ENCODE peak calls at places on chromosomes 13 and 19, in six cellular contexts. One of them, this sample, is unnamed.

GRCh38 chr13:87244256-87244870 is 426.8 kb upstream of the SLITRK5 start:
- DNase-seq in hepatocyte: no peak
- DNase-seq in mammary epithelial cell: no peak
- DNase-seq in HCT116: no peak
- DNase-seq in fibroblast of lung: no peak
- DNase-seq in H9: no peak
- DNase-seq in this sample: no peak

GRCh38 chr19:53086949-53087348 is 16.3 kb downstream of the ZNF160 start:
- DNase-seq in HCT116: no peak
- DNase-seq in fibroblast of lung: no peak
- DNase-seq in hepatocyte: no peak
- DNase-seq in mammary epithelial cell: no peak
- DNase-seq in H9: no peak
- DNase-seq in this sample: no peak

GRCh38 chr13:113820813-113821651 is 42.8 kb downstream of the GAS6 start:
- DNase-seq in mammary epithelial cell: peak; percentile 97
- DNase-seq in HCT116: no peak
- DNase-seq in hepatocyte: peak; percentile 87
- DNase-seq in fibroblast of lung: peak; percentile 98
- DNase-seq in H9: no peak
- DNase-seq in this sample: peak; percentile 98

GRCh38 chr13:113001251-113002140 is 32.5 kb downstream of the MCF2L start:
- DNase-seq in HCT116: no peak
- DNase-seq in hepatocyte: peak; percentile 83
- DNase-seq in fibroblast of lung: peak; percentile 6
- DNase-seq in mammary epithelial cell: no peak
- DNase-seq in H9: peak; percentile 57
- DNase-seq in this sample: peak; percentile 4

GRCh38 chr19:42524943-42525342 is 3.3 kb downstream of the CEACAM1 start:
- DNase-seq in HCT116: no peak
- DNase-seq in mammary epithelial cell: no peak
- DNase-seq in fibroblast of lung: no peak
- DNase-seq in H9: no peak
- DNase-seq in hepatocyte: no peak
- DNase-seq in this sample: no peak

GRCh38 chr19:18663940-18664530 is 19.4 kb upstream of the CRTC1 start:
- DNase-seq in fibroblast of lung: no peak
- DNase-seq in mammary epithelial cell: no peak
- DNase-seq in hepatocyte: no peak
- DNase-seq in HCT116: no peak
- DNase-seq in H9: no peak
- DNase-seq in this sample: no peak

GRCh38 chr13:97938701-97939475 is 14.6 kb upstream of the IPO5 start:
- DNase-seq in H9: no peak
- DNase-seq in mammary epithelial cell: no peak
- DNase-seq in fibroblast of lung: peak; percentile 19
- DNase-seq in hepatocyte: no peak
- DNase-seq in HCT116: no peak
- DNase-seq in this sample: no peak

GRCh38 chr19:46014534-46014933 is 8.3 kb downstream of the PGLYRP1 start:
- DNase-seq in HCT116: no peak
- DNase-seq in hepatocyte: no peak
- DNase-seq in H9: no peak
- DNase-seq in fibroblast of lung: no peak
- DNase-seq in mammary epithelial cell: no peak
- DNase-seq in this sample: no peak

GRCh38 chr19:58556633-58557252 is 1.7 kb downstream of the UBE2M start:
- DNase-seq in fibroblast of lung: no peak
- DNase-seq in mammary epithelial cell: no peak
- DNase-seq in H9: no peak
- DNase-seq in HCT116: no peak
- DNase-seq in hepatocyte: no peak
- DNase-seq in this sample: no peak

GRCh38 chr13:90594694-90595093 is 752.8 kb upstream of the MIR17HG start:
- DNase-seq in hepatocyte: no peak
- DNase-seq in H9: no peak
- DNase-seq in HCT116: no peak
- DNase-seq in fibroblast of lung: peak; percentile 78
- DNase-seq in mammary epithelial cell: peak; percentile 86
- DNase-seq in this sample: peak; percentile 41

GRCh38 chr19:29370276-29370675 is 155.5 kb upstream of the VSTM2B start:
- DNase-seq in H9: peak; percentile 6
- DNase-seq in HCT116: no peak
- DNase-seq in mammary epithelial cell: no peak
- DNase-seq in fibroblast of lung: no peak
- DNase-seq in hepatocyte: no peak
- DNase-seq in this sample: no peak

GRCh38 chr19:35018379-35018778 is 11.9 kb upstream of the SCN1B start:
- DNase-seq in mammary epithelial cell: no peak
- DNase-seq in fibroblast of lung: no peak
- DNase-seq in H9: no peak
- DNase-seq in hepatocyte: no peak
- DNase-seq in HCT116: no peak
- DNase-seq in this sample: no peak
- H3K27ac ChIP-seq in mammary epithelial cell: no peak overlapping the region
- H3K27ac ChIP-seq in fibroblast of lung: no peak overlapping the region
- H3K27ac ChIP-seq in H9: no peak overlapping the region
- H3K27ac ChIP-seq in hepatocyte: no peak overlapping the region
- H3K27ac ChIP-seq in HCT116: no peak overlapping the region
- H3K27ac ChIP-seq in this sample: no peak overlapping the region

GRCh38 chr19:24069907-24070657 is 16.9 kb upstream of the ZNF254 start:
- DNase-seq in mammary epithelial cell: peak; percentile 27
- DNase-seq in HCT116: no peak
- DNase-seq in hepatocyte: no peak
- DNase-seq in fibroblast of lung: no peak
- DNase-seq in H9: no peak
- DNase-seq in this sample: peak; percentile 14
- H3K4me2 ChIP-seq in mammary epithelial cell: no peak overlapping the region
- H3K4me2 ChIP-seq in HCT116: no peak overlapping the region
- H3K4me2 ChIP-seq in hepatocyte: no peak overlapping the region
- H3K4me2 ChIP-seq in fibroblast of lung: no peak overlapping the region
- H3K4me2 ChIP-seq in H9: no peak overlapping the region
- H3K4me2 ChIP-seq in this sample: no peak overlapping the region

GRCh38 chr13:30934381-30934780 is 1.9 kb downstream of the TEX26 start:
- DNase-seq in hepatocyte: no peak
- DNase-seq in mammary epithelial cell: no peak
- DNase-seq in H9: peak; percentile 66
- DNase-seq in fibroblast of lung: no peak
- DNase-seq in HCT116: no peak
- DNase-seq in this sample: no peak

GRCh38 chr13:30934803-30935202 is 2.3 kb downstream of the TEX26 start:
- DNase-seq in mammary epithelial cell: no peak
- DNase-seq in fibroblast of lung: no peak
- DNase-seq in hepatocyte: no peak
- DNase-seq in H9: no peak
- DNase-seq in HCT116: no peak
- DNase-seq in this sample: no peak

GRCh38 chr13:30928971-30929370 is 3.5 kb upstream of the TEX26 start:
- DNase-seq in mammary epithelial cell: peak; percentile 30
- DNase-seq in hepatocyte: no peak
- DNase-seq in HCT116: no peak
- DNase-seq in H9: no peak
- DNase-seq in fibroblast of lung: no peak
- DNase-seq in this sample: no peak

GRCh38 chr13:30933334-30933681 is 852 bp downstream of the TEX26 start:
- DNase-seq in fibroblast of lung: no peak
- DNase-seq in H9: no peak
- DNase-seq in mammary epithelial cell: no peak
- DNase-seq in hepatocyte: no peak
- DNase-seq in HCT116: no peak
- DNase-seq in this sample: no peak

GRCh38 chr13:30932481-30933333 is at the start of gene TEX26:
- DNase-seq in hepatocyte: peak; percentile 62
- DNase-seq in mammary epithelial cell: no peak
- DNase-seq in HCT116: no peak
- DNase-seq in fibroblast of lung: peak; percentile 30
- DNase-seq in H9: peak; percentile 88
- DNase-seq in this sample: peak; percentile 18
- TF ChIP-seq CTCF in hepatocyte: no peak
- TF ChIP-seq CTCF in mammary epithelial cell: no peak
- TF ChIP-seq CTCF in HCT116: no peak
- TF ChIP-seq CTCF in fibroblast of lung: no peak
- TF ChIP-seq CTCF in H9: peak; percentile 49
- TF ChIP-seq CTCF in this sample: no peak

GRCh38 chr19:7647156-7647555 is 10.2 kb downstream of the STXBP2 start:
- DNase-seq in HCT116: no peak
- DNase-seq in fibroblast of lung: no peak
- DNase-seq in mammary epithelial cell: no peak
- DNase-seq in H9: no peak
- DNase-seq in hepatocyte: no peak
- DNase-seq in this sample: no peak

GRCh38 chr19:7646426-7646700 is 9.5 kb downstream of the STXBP2 start:
- DNase-seq in H9: no peak
- DNase-seq in fibroblast of lung: no peak
- DNase-seq in hepatocyte: no peak
- DNase-seq in mammary epithelial cell: no peak
- DNase-seq in HCT116: no peak
- DNase-seq in this sample: no peak

GRCh38 chr19:7644550-7644877 is 7.6 kb downstream of the STXBP2 start:
- DNase-seq in H9: no peak
- DNase-seq in mammary epithelial cell: no peak
- DNase-seq in fibroblast of lung: no peak
- DNase-seq in HCT116: no peak
- DNase-seq in hepatocyte: no peak
- DNase-seq in this sample: no peak

GRCh38 chr19:7645656-7646425 is 8.9 kb downstream of the STXBP2 start:
- DNase-seq in H9: no peak
- DNase-seq in hepatocyte: no peak
- DNase-seq in HCT116: no peak
- DNase-seq in fibroblast of lung: no peak
- DNase-seq in mammary epithelial cell: no peak
- DNase-seq in this sample: no peak

GRCh38 chr19:7645159-7645558 is 8.2 kb downstream of the STXBP2 start:
- DNase-seq in fibroblast of lung: no peak
- DNase-seq in mammary epithelial cell: no peak
- DNase-seq in hepatocyte: no peak
- DNase-seq in H9: no peak
- DNase-seq in HCT116: no peak
- DNase-seq in this sample: no peak
- H3K27ac ChIP-seq in fibroblast of lung: no peak overlapping the region
- H3K27ac ChIP-seq in mammary epithelial cell: no peak overlapping the region
- H3K27ac ChIP-seq in hepatocyte: no peak overlapping the region
- H3K27ac ChIP-seq in H9: no peak overlapping the region
- H3K27ac ChIP-seq in HCT116: no peak overlapping the region
- H3K27ac ChIP-seq in this sample: no peak overlapping the region

GRCh38 chr13:39485314-39485700 is 117.7 kb downstream of the LHFPL6 start:
- DNase-seq in fibroblast of lung: no peak
- DNase-seq in hepatocyte: no peak
- DNase-seq in HCT116: no peak
- DNase-seq in mammary epithelial cell: no peak
- DNase-seq in H9: no peak
- DNase-seq in this sample: peak; percentile 59
- H3K4me2 ChIP-seq in fibroblast of lung: no peak overlapping the region
- H3K4me2 ChIP-seq in hepatocyte: no peak overlapping the region
- H3K4me2 ChIP-seq in HCT116: no peak overlapping the region
- H3K4me2 ChIP-seq in mammary epithelial cell: no peak overlapping the region
- H3K4me2 ChIP-seq in H9: no peak overlapping the region
- H3K4me2 ChIP-seq in this sample: peak overlapping the region; percentile 52

DNA sequence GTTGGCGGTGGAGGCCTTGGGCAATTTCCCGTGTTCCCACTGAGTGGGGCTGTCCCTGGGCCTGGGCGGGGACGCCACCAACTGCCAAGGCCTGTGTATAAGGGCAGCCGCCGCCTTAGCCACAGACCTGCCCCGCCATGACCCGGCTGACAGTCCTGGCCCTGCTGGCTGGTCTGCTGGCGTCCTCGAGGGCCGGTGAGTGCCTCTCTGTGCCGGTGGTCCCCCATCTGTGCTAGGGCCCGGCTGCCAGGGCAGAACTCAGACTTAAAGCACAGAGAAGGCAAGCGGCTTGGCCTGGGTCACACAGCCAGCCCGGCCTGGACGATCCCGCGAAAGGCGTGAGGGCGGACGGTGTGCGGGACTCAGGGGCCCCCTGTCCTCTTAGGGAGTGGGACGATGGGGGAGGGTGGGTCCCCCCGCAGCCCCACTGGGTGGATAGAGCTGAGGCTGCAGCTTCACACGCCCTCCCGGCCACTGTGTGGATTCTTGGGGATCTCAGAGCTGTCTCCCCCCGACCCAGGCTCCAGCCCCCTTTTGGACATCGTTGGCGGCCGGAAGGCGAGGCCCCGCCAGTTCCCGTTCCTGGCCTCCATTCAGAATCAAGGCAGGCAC is at the start of gene AZU1:
- DNase-seq in HCT116: no peak
- DNase-seq in mammary epithelial cell: no peak
- DNase-seq in fibroblast of lung: peak; percentile 34
- DNase-seq in hepatocyte: no peak
- DNase-seq in H9: peak; percentile 30
- DNase-seq in this sample: no peak
- TF ChIP-seq CTCF in HCT116: no peak
- TF ChIP-seq CTCF in mammary epithelial cell: no peak
- TF ChIP-seq CTCF in fibroblast of lung: no peak
- TF ChIP-seq CTCF in hepatocyte: no peak
- TF ChIP-seq CTCF in H9: no peak
- TF ChIP-seq CTCF in this sample: no peak

GRCh38 chr19:40326201-40326600 is 22.0 kb downstream of the C19orf47 start:
- DNase-seq in fibroblast of lung: no peak
- DNase-seq in HCT116: no peak
- DNase-seq in H9: no peak
- DNase-seq in hepatocyte: no peak
- DNase-seq in mammary epithelial cell: no peak
- DNase-seq in this sample: no peak
- H3K27ac ChIP-seq in fibroblast of lung: no peak overlapping the region
- H3K27ac ChIP-seq in HCT116: no peak overlapping the region
- H3K27ac ChIP-seq in H9: no peak overlapping the region
- H3K27ac ChIP-seq in hepatocyte: no peak overlapping the region
- H3K27ac ChIP-seq in mammary epithelial cell: no peak overlapping the region
- H3K27ac ChIP-seq in this sample: no peak overlapping the region

GRCh38 chr19:40945645-40946044 is 45.4 kb upstream of the CYP2B6 start:
- DNase-seq in HCT116: no peak
- DNase-seq in fibroblast of lung: no peak
- DNase-seq in hepatocyte: no peak
- DNase-seq in mammary epithelial cell: no peak
- DNase-seq in H9: no peak
- DNase-seq in this sample: no peak
- H3K4me2 ChIP-seq in HCT116: no peak overlapping the region
- H3K4me2 ChIP-seq in fibroblast of lung: no peak overlapping the region
- H3K4me2 ChIP-seq in hepatocyte: no peak overlapping the region
- H3K4me2 ChIP-seq in mammary epithelial cell: no peak overlapping the region
- H3K4me2 ChIP-seq in H9: no peak overlapping the region
- H3K4me2 ChIP-seq in this sample: no peak overlapping the region

This sample was measured in astrocyte.